ENCODE peak calls at places on chromosome 22, in five cellular contexts. X is MM.1S, B is sigmoid colon, I is endodermal cell, V is thoracic aorta. U is an unnamed sample. For H3K4me1, the result is how much of the 10 kb centered on the place peaks cover.

GRCh38 chr22:44348963-44349950 is 36.5 kb upstream of the SHISAL1 start:
- DNase-seq in I (no peak), B (no peak), V (no peak), X (no peak), U (no peak)

GRCh38 chr22:41498322-41498721 is 29.4 kb downstream of the ACO2 start:
- DNase-seq in X (no peak), B (no peak), I (no peak), V (no peak), U (no peak)

GRCh38 chr22:23255506-23255905 is 75.2 kb downstream of the BCR start:
- DNase-seq in B (no peak), X (no peak), V (no peak), I (no peak), U (no peak)

GRCh38 chr22:41857160-41857859 is 24.4 kb downstream of the SREBF2 start:
- DNase-seq in I (peak), X (no peak), B (no peak), V (no peak), U (peak)

GRCh38 chr22:47498969-47499368 is 736.5 kb downstream of the TBC1D22A start:
- DNase-seq in X (no peak), I (no peak), V (no peak), B (no peak), U (no peak)

GRCh38 chr22:39292561-39293074 is 26.8 kb downstream of the RPL3 start:
- DNase-seq in V (peak), B (peak), X (no peak), I (peak), U (no peak)

GRCh38 chr22:40654522-40655167 is 18.1 kb upstream of the MRTFA start:
- DNase-seq in X (no peak), I (peak), B (peak), V (no peak), U (no peak)

GRCh38 chr22:22027955-22028354 is 45.4 kb upstream of the TOP3B start:
- DNase-seq in V (no peak), B (no peak), I (no peak), X (no peak), U (no peak)

GRCh38 chr22:39012525-39013516 is 1.2 kb upstream of the APOBEC3C start:
- DNase-seq in V (no peak), I (no peak), X (no peak), B (no peak), U (no peak)

GRCh38 chr22:32826537-32826936 is 25.0 kb downstream of the TIMP3 start:
- DNase-seq in B (peak), I (no peak), X (no peak), V (no peak), U (no peak)

GRCh38 chr22:32829451-32829851 is 27.9 kb downstream of the TIMP3 start:
- DNase-seq in I (no peak), V (no peak), B (peak), X (no peak), U (no peak)

GRCh38 chr22:32828150-32828549 is 26.6 kb downstream of the TIMP3 start:
- DNase-seq in I (no peak), X (no peak), B (peak), V (no peak), U (no peak)

GRCh38 chr22:32828561-32828960 is 27.1 kb downstream of the TIMP3 start:
- DNase-seq in I (no peak), V (no peak), X (no peak), B (peak), U (no peak)

GRCh38 chr22:32827061-32827602 is 25.6 kb downstream of the TIMP3 start:
- DNase-seq in I (no peak), X (no peak), V (no peak), B (peak), U (no peak)
- H3K4me1 ChIP-seq in I (under half), X (under half), V (under half), B (under half), U (under half)

GRCh38 chr22:28942333-28942732 is 59.0 kb downstream of the ZNRF3 start:
- DNase-seq in B (no peak), I (no peak), X (no peak), V (no peak), U (no peak)

GRCh38 chr22:28938286-28938833 is 55.0 kb downstream of the ZNRF3 start:
- DNase-seq in B (no peak), V (no peak), I (no peak), X (no peak), U (no peak)

GRCh38 chr22:28939932-28940331 is 56.6 kb downstream of the ZNRF3 start:
- DNase-seq in B (no peak), I (no peak), V (no peak), X (no peak), U (no peak)

GRCh38 chr22:28939394-28939793 is 56.0 kb downstream of the ZNRF3 start:
- DNase-seq in B (no peak), V (no peak), X (no peak), I (no peak), U (no peak)

DNA sequence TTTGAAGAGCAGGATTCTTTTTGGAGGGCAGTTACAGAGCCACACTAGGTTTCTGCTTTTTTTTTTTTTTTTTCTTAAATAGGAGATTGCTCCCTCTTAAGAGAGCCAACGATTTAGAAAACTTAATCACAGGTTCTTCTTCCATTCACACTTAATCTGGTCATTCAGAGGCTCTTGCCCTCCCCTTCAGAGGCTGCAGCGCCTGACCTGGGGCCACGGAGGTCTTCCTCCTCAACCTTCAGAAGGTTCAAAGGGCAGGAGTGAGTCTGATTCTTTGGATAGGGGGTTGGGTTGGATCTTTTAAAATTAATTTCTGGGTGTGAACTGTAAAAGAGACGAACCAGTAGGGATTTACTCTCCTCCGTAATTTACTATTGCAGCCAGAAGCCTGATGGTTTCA is 57.1 kb downstream of the ZNRF3 start:
- DNase-seq in V (no peak), B (no peak), X (no peak), I (no peak), U (no peak)
- H3K4me1 ChIP-seq in V (half or more), B (under half), X (under half), I (under half), U (under half)

GRCh38 chr22:45636668-45637067 is 35.0 kb upstream of the ATXN10 start:
- DNase-seq in B (peak), V (no peak), I (no peak), X (no peak), U (no peak)
- H3K4me1 ChIP-seq in B (under half), V (under half), I (under half), X (under half), U (under half)

GRCh38 chr22:25331050-25331449 is 111.6 kb downstream of the CRYBB2 start:
- DNase-seq in I (no peak), V (no peak), X (no peak), B (no peak), U (no peak)

GRCh38 chr22:25332386-25332785 is 112.9 kb downstream of the CRYBB2 start:
- DNase-seq in I (no peak), B (no peak), V (no peak), X (no peak), U (no peak)

GRCh38 chr22:25334091-25334490 is 114.7 kb downstream of the CRYBB2 start:
- DNase-seq in X (peak), I (peak), B (no peak), V (no peak), U (peak)
- H3K4me1 ChIP-seq in X (under half), I (under half), B (under half), V (under half), U (under half)

DNA sequence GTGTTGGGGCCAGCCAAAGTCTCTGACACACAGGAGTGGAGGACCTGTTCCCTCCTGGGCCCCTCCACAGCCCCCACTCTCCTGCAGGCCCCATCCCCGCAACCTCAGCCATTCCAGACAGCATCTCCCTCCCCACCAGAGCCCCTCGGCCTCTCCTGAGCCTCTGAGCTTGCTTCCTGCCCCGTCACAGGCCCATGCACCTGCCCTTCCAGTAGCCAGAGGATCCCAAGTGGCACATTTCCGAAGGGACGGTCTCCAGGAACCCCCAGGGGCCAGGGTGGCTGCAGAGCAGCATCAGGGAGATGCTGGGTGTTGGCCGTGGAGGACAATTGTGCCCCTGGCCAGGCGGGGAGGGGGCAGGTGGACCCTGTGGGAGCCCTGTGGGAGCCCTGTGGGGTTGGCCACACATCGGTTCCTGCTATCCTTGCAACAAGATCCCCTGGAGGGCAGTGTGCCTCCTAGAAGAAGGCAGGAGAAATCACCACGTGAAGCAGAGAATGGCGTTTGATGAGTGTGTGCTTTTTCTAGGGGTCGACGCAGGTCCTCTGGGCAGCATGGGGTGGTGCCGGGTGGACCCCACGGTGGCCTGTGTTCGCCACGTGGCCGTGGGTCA is 45.3 kb upstream of the PPARA start:
- DNase-seq in V (no peak), X (no peak), B (no peak), I (no peak), U (no peak)
- H3K4me1 ChIP-seq in V (half or more), X (under half), B (under half), I (under half), U (under half)

GRCh38 chr22:20138417-20138738 is 6.8 kb downstream of the ZDHHC8 start:
- DNase-seq in X (no peak), I (no peak), V (no peak), B (no peak), U (no peak)
- H3K4me1 ChIP-seq in X (under half), I (under half), V (half or more), B (under half), U (under half)

GRCh38 chr22:37187891-37188761 is at the start of gene C1QTNF6:
- DNase-seq in I (peak), X (no peak), V (no peak), B (peak), U (no peak)
- H3K4me1 ChIP-seq in I (under half), X (under half), V (under half), B (under half), U (half or more)

GRCh38 chr22:29628982-29629381 is 25.5 kb downstream of the NF2 start:
- DNase-seq in V (no peak), I (no peak), B (no peak), X (no peak), U (no peak)

GRCh38 chr22:29629382-29630179 is 26.1 kb downstream of the NF2 start:
- DNase-seq in V (no peak), I (no peak), B (no peak), X (no peak), U (no peak)

GRCh38 chr22:29625090-29625825 is 21.8 kb downstream of the NF2 start:
- DNase-seq in X (peak), I (peak), B (peak), V (no peak), U (peak)

GRCh38 chr22:29627196-29627535 is 23.7 kb downstream of the NF2 start:
- DNase-seq in B (no peak), X (no peak), V (no peak), I (no peak), U (no peak)

DNA sequence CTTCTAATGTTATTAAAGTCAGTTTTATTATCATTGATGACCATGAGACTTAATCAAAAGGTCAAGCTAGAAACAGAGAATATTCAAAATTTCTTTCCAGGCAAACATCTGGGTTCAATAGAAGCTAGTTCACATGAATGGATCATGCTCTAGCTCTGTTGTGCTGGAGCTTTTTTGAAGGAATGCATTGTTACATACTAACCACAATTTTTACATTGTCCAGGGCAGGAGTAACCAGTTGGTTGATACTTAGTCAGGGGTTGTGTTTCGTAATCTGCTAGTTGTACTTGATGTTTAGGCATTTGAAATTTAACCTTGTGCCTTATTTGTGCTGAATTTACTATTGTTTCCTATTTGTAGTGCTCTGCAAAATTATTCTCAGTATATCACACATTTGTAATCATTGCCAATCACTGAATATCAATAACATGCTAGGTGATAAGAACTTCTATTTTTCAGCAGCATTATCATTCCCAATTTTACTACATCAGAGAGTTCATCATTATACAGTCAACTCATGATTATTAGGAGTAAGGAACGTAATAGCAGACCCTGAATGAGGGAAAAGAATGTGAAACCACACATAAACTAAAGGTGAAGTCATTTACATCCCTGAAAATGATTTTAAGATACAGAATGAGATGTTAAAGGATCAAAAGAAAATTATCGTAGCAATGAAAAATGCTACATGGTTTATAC is 23.2 kb downstream of the NF2 start:
- DNase-seq in B (no peak), X (no peak), V (no peak), I (no peak), U (no peak)
- H3K4me1 ChIP-seq in B (under half), X (under half), V (under half), I (under half), U (under half)

GRCh38 chr22:29621761-29622526 is 18.5 kb downstream of the NF2 start:
- DNase-seq in B (no peak), V (no peak), X (no peak), I (no peak), U (no peak)
- H3K4me1 ChIP-seq in B (under half), V (under half), X (under half), I (under half), U (half or more)